ENCODE peak calls at places on chromosomes 12 and 14, in four cellular contexts. B, K, M and U are unnamed samples.

GRCh38 chr12:106625976-106626375 is 43.2 kb downstream of the RFX4 start:
- DNase-seq in B (no peak), K (no peak), M (no peak), U (no peak)

GRCh38 chr12:23221066-23221465 is 596.1 kb downstream of the ETNK1 start:
- DNase-seq in B (no peak), K (no peak), M (peak), U (no peak)

GRCh38 chr14:69337984-69338383 is 60.1 kb downstream of the ERH start:
- DNase-seq in B (no peak), K (no peak), M (no peak), U (no peak)

GRCh38 chr12:116299548-116300150 is 22.2 kb upstream of the MED13L start:
- DNase-seq in B (no peak), K (no peak), M (peak), U (no peak)

GRCh38 chr12:46214668-46215429 is 54.0 kb downstream of the SLC38A1 start:
- DNase-seq in B (peak), K (no peak), M (no peak), U (peak)

GRCh38 chr12:42327227-42327590 is 1.2 kb downstream of the PPHLN1 start:
- DNase-seq in B (no peak), K (no peak), M (no peak), U (no peak)

GRCh38 chr12:10194160-10194559 is 15.3 kb downstream of the TMEM52B start:
- DNase-seq in B (no peak), K (no peak), M (no peak), U (no peak)

GRCh38 chr14:64726585-64726890 is 22.3 kb downstream of the PLEKHG3 start:
- DNase-seq in B (no peak), K (no peak), M (no peak), U (peak)

GRCh38 chr14:53571990-53572389 is 384.6 kb downstream of the BMP4 start:
- DNase-seq in B (no peak), K (no peak), M (peak), U (peak)

GRCh38 chr14:36757730-36758286 is 96.1 kb downstream of the PAX9 start:
- DNase-seq in B (no peak), K (no peak), M (no peak), U (no peak)